ENCODE peak calls at places on chromosomes 4 and X, in four cellular contexts. One of them, this sample, is unnamed.

GRCh38 chr4:183716302-183716701 is 57.2 kb downstream of the TRAPPC11 start:
- DNase-seq in GM13977: no peak
- DNase-seq in breast epithelium: no peak
- DNase-seq in progenitor cell of endocrine pancreas: no peak
- DNase-seq in this sample: no peak

GRCh38 chr4:150739591-150739990 is 157.6 kb downstream of the MAB21L2 start:
- DNase-seq in GM13977: no peak
- DNase-seq in breast epithelium: no peak
- DNase-seq in progenitor cell of endocrine pancreas: no peak
- DNase-seq in this sample: no peak

GRCh38 chr4:184644553-184645307 is 4.5 kb downstream of the CASP3 start:
- DNase-seq in GM13977: no peak
- DNase-seq in breast epithelium: no peak
- DNase-seq in progenitor cell of endocrine pancreas: no peak
- DNase-seq in this sample: peak; percentile 69

GRCh38 chr4:123352240-123352945 is 44.2 kb upstream of the SPRY1 start:
- DNase-seq in GM13977: no peak
- DNase-seq in breast epithelium: peak; percentile 41
- DNase-seq in progenitor cell of endocrine pancreas: no peak
- DNase-seq in this sample: no peak

GRCh38 chrX:41459714-41460113 is 12.6 kb downstream of the NYX start:
- DNase-seq in GM13977: no peak
- DNase-seq in breast epithelium: no peak
- DNase-seq in progenitor cell of endocrine pancreas: no peak
- DNase-seq in this sample: no peak

GRCh38 chr4:38002451-38003071 is 42.4 kb downstream of the PTTG2 start:
- DNase-seq in GM13977: no peak
- DNase-seq in breast epithelium: no peak
- DNase-seq in progenitor cell of endocrine pancreas: no peak
- DNase-seq in this sample: no peak

GRCh38 chr4:155208258-155209054 is at the start of gene NPY2R:
- DNase-seq in GM13977: no peak
- DNase-seq in breast epithelium: no peak
- DNase-seq in progenitor cell of endocrine pancreas: peak; percentile 58
- DNase-seq in this sample: no peak

GRCh38 chr4:186844059-186844681 is 120.5 kb upstream of the FAT1 start:
- DNase-seq in GM13977: no peak
- DNase-seq in breast epithelium: no peak
- DNase-seq in progenitor cell of endocrine pancreas: no peak
- DNase-seq in this sample: no peak

GRCh38 chr4:100075056-100075455 is 115.2 kb downstream of the DDIT4L start:
- DNase-seq in GM13977: no peak
- DNase-seq in breast epithelium: no peak
- DNase-seq in progenitor cell of endocrine pancreas: no peak
- DNase-seq in this sample: no peak

GRCh38 chr4:4461850-4462249 is 74.9 kb downstream of the NSG1 start:
- DNase-seq in GM13977: no peak
- DNase-seq in breast epithelium: peak; percentile 19
- DNase-seq in progenitor cell of endocrine pancreas: no peak
- DNase-seq in this sample: peak; percentile 67

GRCh38 chr4:49032440-49033161 is 46.5 kb downstream of the CWH43 start:
- DNase-seq in GM13977: peak; percentile 6
- DNase-seq in breast epithelium: no peak
- DNase-seq in progenitor cell of endocrine pancreas: no peak
- DNase-seq in this sample: peak; percentile 28

GRCh38 chr4:155805016-155805415 is 46.2 kb downstream of the GUCY1B1 start:
- DNase-seq in GM13977: no peak
- DNase-seq in breast epithelium: no peak
- DNase-seq in progenitor cell of endocrine pancreas: no peak
- DNase-seq in this sample: no peak

GRCh38 chr4:105992641-105993305 is 97.5 kb downstream of the NPNT start:
- DNase-seq in GM13977: no peak
- DNase-seq in breast epithelium: no peak
- DNase-seq in progenitor cell of endocrine pancreas: no peak
- DNase-seq in this sample: no peak

GRCh38 chrX:97446298-97446882 is 562.7 kb downstream of the RPA4 start:
- DNase-seq in GM13977: no peak
- DNase-seq in breast epithelium: no peak
- DNase-seq in progenitor cell of endocrine pancreas: no peak
- DNase-seq in this sample: no peak

DNA sequence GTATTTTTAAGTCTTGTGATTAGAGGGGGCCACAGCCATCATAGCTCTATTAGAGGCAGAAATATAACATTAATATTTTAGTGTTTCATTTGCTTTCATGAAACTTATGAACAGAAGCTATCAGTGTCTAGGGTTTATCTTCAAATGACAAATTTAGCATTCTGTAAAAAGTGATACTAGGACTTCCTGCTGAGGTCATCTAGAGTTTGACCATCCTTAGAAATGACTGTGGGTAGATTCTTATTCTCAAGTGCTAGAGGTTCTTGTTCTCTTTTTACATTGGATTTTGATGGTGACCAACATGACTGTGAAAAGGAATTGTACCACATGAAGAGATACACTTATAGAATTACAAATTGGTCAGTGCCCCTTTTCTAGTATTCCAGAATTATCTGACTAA is 568.6 kb downstream of the RPA4 start:
- DNase-seq in GM13977: peak; percentile 6
- DNase-seq in breast epithelium: no peak
- DNase-seq in progenitor cell of endocrine pancreas: no peak
- DNase-seq in this sample: no peak
- TF ChIP-seq CTCF in GM13977: no peak
- TF ChIP-seq CTCF in breast epithelium: no peak
- TF ChIP-seq CTCF in progenitor cell of endocrine pancreas: no peak
- TF ChIP-seq CTCF in this sample: no peak

DNA sequence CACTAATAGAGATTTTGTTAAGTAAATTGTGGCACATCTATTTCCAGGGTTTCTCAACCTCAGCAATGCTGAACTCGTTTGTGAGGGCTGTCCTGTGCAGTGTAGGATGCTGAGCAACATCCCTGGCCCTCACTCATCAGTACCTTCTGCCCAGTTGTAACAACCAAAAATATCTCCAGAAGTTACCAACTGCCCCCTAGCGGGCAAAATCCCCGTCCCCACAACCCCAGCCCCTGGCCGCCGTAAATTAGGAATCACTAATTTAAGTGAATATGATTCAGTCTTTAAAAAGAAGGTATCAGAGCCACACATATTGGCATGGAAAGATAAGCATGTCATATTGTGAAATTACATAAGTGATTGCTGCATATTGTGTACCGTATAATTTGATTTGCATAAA is 123.4 kb downstream of the ASB9 start:
- DNase-seq in GM13977: no peak
- DNase-seq in breast epithelium: no peak
- DNase-seq in progenitor cell of endocrine pancreas: no peak
- DNase-seq in this sample: peak; percentile 39
- TF ChIP-seq CTCF in GM13977: peak; percentile 36
- TF ChIP-seq CTCF in breast epithelium: no peak
- TF ChIP-seq CTCF in progenitor cell of endocrine pancreas: peak; percentile 60
- TF ChIP-seq CTCF in this sample: peak; percentile 43

GRCh38 chrX:9533611-9534010 is 68.8 kb downstream of the TBL1X start:
- DNase-seq in GM13977: no peak
- DNase-seq in breast epithelium: no peak
- DNase-seq in progenitor cell of endocrine pancreas: no peak
- DNase-seq in this sample: no peak
- TF ChIP-seq CTCF in GM13977: no peak
- TF ChIP-seq CTCF in breast epithelium: no peak
- TF ChIP-seq CTCF in progenitor cell of endocrine pancreas: no peak
- TF ChIP-seq CTCF in this sample: no peak

GRCh38 chr4:177033632-177034031 is 240.9 kb upstream of the VEGFC start:
- DNase-seq in GM13977: no peak
- DNase-seq in breast epithelium: no peak
- DNase-seq in progenitor cell of endocrine pancreas: no peak
- DNase-seq in this sample: no peak

GRCh38 chr4:177032341-177032740 is 239.6 kb upstream of the VEGFC start:
- DNase-seq in GM13977: no peak
- DNase-seq in breast epithelium: no peak
- DNase-seq in progenitor cell of endocrine pancreas: no peak
- DNase-seq in this sample: no peak

GRCh38 chr4:177033130-177033529 is 240.4 kb upstream of the VEGFC start:
- DNase-seq in GM13977: no peak
- DNase-seq in breast epithelium: no peak
- DNase-seq in progenitor cell of endocrine pancreas: no peak
- DNase-seq in this sample: no peak
- TF ChIP-seq CTCF in GM13977: no peak
- TF ChIP-seq CTCF in breast epithelium: no peak
- TF ChIP-seq CTCF in progenitor cell of endocrine pancreas: peak; percentile 16
- TF ChIP-seq CTCF in this sample: no peak

DNA sequence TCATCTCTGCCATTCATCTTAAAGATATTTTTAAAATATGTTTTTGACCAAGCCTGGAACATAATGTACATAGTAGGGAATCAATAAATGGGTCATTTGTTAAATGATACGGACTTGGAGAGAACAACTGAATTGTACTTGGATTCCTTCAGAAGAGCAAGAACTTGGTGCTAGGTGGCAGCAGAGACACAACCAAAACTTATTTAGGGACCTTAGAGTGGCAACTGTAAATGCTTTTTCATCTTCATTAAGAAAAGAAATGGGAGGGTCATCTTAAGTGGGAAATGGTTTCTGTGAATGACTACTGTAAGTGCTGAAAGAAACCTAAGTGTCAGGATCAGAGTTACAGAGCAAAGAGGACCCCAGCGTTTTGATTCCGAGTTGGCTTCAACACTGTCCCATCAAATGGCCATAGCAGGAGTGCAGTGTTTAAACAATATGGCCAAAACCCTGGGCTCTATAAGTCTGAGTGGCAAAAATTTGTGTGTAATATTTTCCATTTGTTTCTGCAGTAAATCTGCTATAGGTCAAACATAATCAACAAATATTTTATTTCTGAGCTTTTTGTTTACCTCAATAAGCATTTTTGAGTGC is 213.6 kb downstream of the PALLD start:
- DNase-seq in GM13977: peak; percentile 40
- DNase-seq in breast epithelium: peak; percentile 53
- DNase-seq in progenitor cell of endocrine pancreas: no peak
- DNase-seq in this sample: peak; percentile 7
- TF ChIP-seq CTCF in GM13977: peak; percentile 33
- TF ChIP-seq CTCF in breast epithelium: peak; percentile 67
- TF ChIP-seq CTCF in progenitor cell of endocrine pancreas: peak; percentile 44
- TF ChIP-seq CTCF in this sample: no peak

GRCh38 chr4:84418032-84418709 is 80.9 kb downstream of the NKX6-1 start:
- DNase-seq in GM13977: no peak
- DNase-seq in breast epithelium: no peak
- DNase-seq in progenitor cell of endocrine pancreas: no peak
- DNase-seq in this sample: no peak
- TF ChIP-seq CTCF in GM13977: no peak
- TF ChIP-seq CTCF in breast epithelium: no peak
- TF ChIP-seq CTCF in progenitor cell of endocrine pancreas: no peak
- TF ChIP-seq CTCF in this sample: no peak

GRCh38 chr4:6362243-6362885 is 92.7 kb downstream of the WFS1 start:
- DNase-seq in GM13977: no peak
- DNase-seq in breast epithelium: no peak
- DNase-seq in progenitor cell of endocrine pancreas: no peak
- DNase-seq in this sample: no peak
- TF ChIP-seq CTCF in GM13977: no peak
- TF ChIP-seq CTCF in breast epithelium: no peak
- TF ChIP-seq CTCF in progenitor cell of endocrine pancreas: no peak
- TF ChIP-seq CTCF in this sample: no peak

DNA sequence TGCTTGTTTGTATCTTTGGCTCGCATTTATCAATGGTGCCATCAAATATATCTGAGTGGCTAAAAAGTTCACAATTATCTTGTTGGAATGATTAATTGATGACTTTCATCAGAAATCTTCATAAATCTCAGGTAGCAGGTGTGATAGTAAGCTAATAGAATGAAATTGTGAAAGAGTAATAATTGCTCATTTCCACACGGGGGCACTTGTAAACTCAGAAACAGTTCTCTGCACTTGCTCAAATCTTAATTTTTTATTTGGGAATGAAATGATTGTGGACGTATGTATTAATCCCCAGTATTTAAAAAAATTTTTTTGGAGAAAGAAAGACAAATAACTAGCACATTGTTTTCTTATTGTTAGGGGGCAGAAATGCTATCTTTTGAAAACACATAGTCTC is 132.8 kb downstream of the DTHD1 start:
- DNase-seq in GM13977: peak; percentile 26
- DNase-seq in breast epithelium: no peak
- DNase-seq in progenitor cell of endocrine pancreas: no peak
- DNase-seq in this sample: no peak
- TF ChIP-seq CTCF in GM13977: peak; percentile 60
- TF ChIP-seq CTCF in breast epithelium: no peak
- TF ChIP-seq CTCF in progenitor cell of endocrine pancreas: peak; percentile 56
- TF ChIP-seq CTCF in this sample: peak; percentile 49